ENCODE peak calls at places on chromosome 7, in ten cellular contexts. One of them, this sample, is unnamed.

GRCh38 chr7:146496657-146497056 is 380.1 kb downstream of the CNTNAP2 start:
- DNase-seq in dorsolateral prefrontal cortex: no peak
- DNase-seq in GM06990: no peak
- DNase-seq in heart left ventricle: no peak
- DNase-seq in HFF-Myc: no peak
- DNase-seq in pancreas: no peak
- DNase-seq in brain microvascular endothelial cell: no peak
- DNase-seq in hepatocyte: no peak
- DNase-seq in cardiac fibroblast: no peak
- DNase-seq in GM12865: no peak
- DNase-seq in this sample: no peak

GRCh38 chr7:14332155-14332554 is 342.7 kb upstream of the ETV1 start:
- DNase-seq in dorsolateral prefrontal cortex: no peak
- DNase-seq in GM06990: no peak
- DNase-seq in heart left ventricle: peak
- DNase-seq in HFF-Myc: no peak
- DNase-seq in pancreas: peak
- DNase-seq in brain microvascular endothelial cell: peak
- DNase-seq in hepatocyte: peak
- DNase-seq in cardiac fibroblast: peak
- DNase-seq in GM12865: no peak
- DNase-seq in this sample: no peak

GRCh38 chr7:116955801-116956514 is 2.7 kb downstream of the ST7 start:
- DNase-seq in dorsolateral prefrontal cortex: no peak
- DNase-seq in GM06990: peak
- DNase-seq in heart left ventricle: no peak
- DNase-seq in HFF-Myc: no peak
- DNase-seq in pancreas: peak
- DNase-seq in brain microvascular endothelial cell: no peak
- DNase-seq in hepatocyte: no peak
- DNase-seq in cardiac fibroblast: peak
- DNase-seq in GM12865: peak
- DNase-seq in this sample: no peak

GRCh38 chr7:78221961-78222751 is 423.6 kb downstream of the PHTF2 start:
- DNase-seq in dorsolateral prefrontal cortex: no peak
- DNase-seq in GM06990: no peak
- DNase-seq in heart left ventricle: no peak
- DNase-seq in HFF-Myc: no peak
- DNase-seq in pancreas: no peak
- DNase-seq in brain microvascular endothelial cell: no peak
- DNase-seq in hepatocyte: no peak
- DNase-seq in cardiac fibroblast: peak
- DNase-seq in GM12865: no peak
- DNase-seq in this sample: peak

GRCh38 chr7:31134246-31135188 is 82.4 kb downstream of the ADCYAP1R1 start:
- DNase-seq in dorsolateral prefrontal cortex: peak
- DNase-seq in GM06990: peak
- DNase-seq in heart left ventricle: peak
- DNase-seq in HFF-Myc: peak
- DNase-seq in pancreas: peak
- DNase-seq in brain microvascular endothelial cell: peak
- DNase-seq in hepatocyte: peak
- DNase-seq in cardiac fibroblast: peak
- DNase-seq in GM12865: peak
- DNase-seq in this sample: no peak

GRCh38 chr7:105613611-105614330 is 32.5 kb upstream of the EFCAB10 start:
- DNase-seq in dorsolateral prefrontal cortex: no peak
- DNase-seq in GM06990: no peak
- DNase-seq in heart left ventricle: no peak
- DNase-seq in HFF-Myc: no peak
- DNase-seq in pancreas: no peak
- DNase-seq in brain microvascular endothelial cell: no peak
- DNase-seq in hepatocyte: no peak
- DNase-seq in cardiac fibroblast: no peak
- DNase-seq in GM12865: no peak
- DNase-seq in this sample: no peak

GRCh38 chr7:117718116-117718515 is 155.1 kb downstream of the CTTNBP2 start:
- DNase-seq in dorsolateral prefrontal cortex: no peak
- DNase-seq in GM06990: no peak
- DNase-seq in heart left ventricle: no peak
- DNase-seq in HFF-Myc: no peak
- DNase-seq in pancreas: no peak
- DNase-seq in brain microvascular endothelial cell: no peak
- DNase-seq in hepatocyte: no peak
- DNase-seq in cardiac fibroblast: no peak
- DNase-seq in GM12865: no peak
- DNase-seq in this sample: no peak

GRCh38 chr7:155956977-155957376 is 144.7 kb upstream of the SHH start:
- DNase-seq in dorsolateral prefrontal cortex: no peak
- DNase-seq in GM06990: no peak
- DNase-seq in heart left ventricle: no peak
- DNase-seq in HFF-Myc: no peak
- DNase-seq in pancreas: no peak
- DNase-seq in brain microvascular endothelial cell: no peak
- DNase-seq in hepatocyte: no peak
- DNase-seq in cardiac fibroblast: no peak
- DNase-seq in GM12865: no peak
- DNase-seq in this sample: no peak

GRCh38 chr7:85773116-85773783 is 586.4 kb upstream of the SEMA3D start:
- DNase-seq in dorsolateral prefrontal cortex: no peak
- DNase-seq in GM06990: no peak
- DNase-seq in heart left ventricle: no peak
- DNase-seq in HFF-Myc: no peak
- DNase-seq in pancreas: no peak
- DNase-seq in brain microvascular endothelial cell: peak
- DNase-seq in hepatocyte: no peak
- DNase-seq in cardiac fibroblast: peak
- DNase-seq in GM12865: no peak
- DNase-seq in this sample: peak

GRCh38 chr7:121475806-121476205 is 79.7 kb upstream of the FAM3C start:
- DNase-seq in dorsolateral prefrontal cortex: no peak
- DNase-seq in GM06990: no peak
- DNase-seq in heart left ventricle: no peak
- DNase-seq in HFF-Myc: no peak
- DNase-seq in pancreas: peak
- DNase-seq in brain microvascular endothelial cell: no peak
- DNase-seq in hepatocyte: no peak
- DNase-seq in cardiac fibroblast: peak
- DNase-seq in GM12865: no peak
- DNase-seq in this sample: no peak

GRCh38 chr7:19491821-19492452 is 216.9 kb downstream of the POLR1F start:
- DNase-seq in dorsolateral prefrontal cortex: no peak
- DNase-seq in GM06990: no peak
- DNase-seq in heart left ventricle: no peak
- DNase-seq in HFF-Myc: peak
- DNase-seq in pancreas: no peak
- DNase-seq in brain microvascular endothelial cell: peak
- DNase-seq in hepatocyte: peak
- DNase-seq in cardiac fibroblast: peak
- DNase-seq in GM12865: peak
- DNase-seq in this sample: peak

GRCh38 chr7:44455155-44455554 is 35.3 kb downstream of the NUDCD3 start:
- DNase-seq in dorsolateral prefrontal cortex: no peak
- DNase-seq in GM06990: no peak
- DNase-seq in heart left ventricle: no peak
- DNase-seq in HFF-Myc: no peak
- DNase-seq in pancreas: no peak
- DNase-seq in brain microvascular endothelial cell: no peak
- DNase-seq in hepatocyte: no peak
- DNase-seq in cardiac fibroblast: no peak
- DNase-seq in GM12865: no peak
- DNase-seq in this sample: no peak

GRCh38 chr7:114405427-114405826 is 9.2 kb upstream of the FOXP2 start:
- DNase-seq in dorsolateral prefrontal cortex: no peak
- DNase-seq in GM06990: no peak
- DNase-seq in heart left ventricle: no peak
- DNase-seq in HFF-Myc: no peak
- DNase-seq in pancreas: no peak
- DNase-seq in brain microvascular endothelial cell: no peak
- DNase-seq in hepatocyte: peak
- DNase-seq in cardiac fibroblast: no peak
- DNase-seq in GM12865: peak
- DNase-seq in this sample: no peak

GRCh38 chr7:133052826-133053225 is 29.1 kb downstream of the CHCHD3 start:
- DNase-seq in dorsolateral prefrontal cortex: no peak
- DNase-seq in GM06990: no peak
- DNase-seq in heart left ventricle: no peak
- DNase-seq in HFF-Myc: no peak
- DNase-seq in pancreas: no peak
- DNase-seq in brain microvascular endothelial cell: no peak
- DNase-seq in hepatocyte: no peak
- DNase-seq in cardiac fibroblast: no peak
- DNase-seq in GM12865: no peak
- DNase-seq in this sample: no peak

GRCh38 chr7:129882531-129882930 is 70.2 kb downstream of the UBE2H start:
- DNase-seq in dorsolateral prefrontal cortex: no peak
- DNase-seq in GM06990: no peak
- DNase-seq in heart left ventricle: no peak
- DNase-seq in HFF-Myc: no peak
- DNase-seq in pancreas: no peak
- DNase-seq in brain microvascular endothelial cell: no peak
- DNase-seq in hepatocyte: no peak
- DNase-seq in cardiac fibroblast: peak
- DNase-seq in GM12865: no peak
- DNase-seq in this sample: no peak

GRCh38 chr7:123624527-123625183 is 23.0 kb downstream of the ASB15 start:
- DNase-seq in dorsolateral prefrontal cortex: peak
- DNase-seq in GM06990: peak
- DNase-seq in heart left ventricle: peak
- DNase-seq in HFF-Myc: no peak
- DNase-seq in pancreas: peak
- DNase-seq in brain microvascular endothelial cell: no peak
- DNase-seq in hepatocyte: peak
- DNase-seq in cardiac fibroblast: peak
- DNase-seq in GM12865: peak
- DNase-seq in this sample: no peak

GRCh38 chr7:147911224-147911623 is 679.3 kb upstream of the C7orf33 start:
- DNase-seq in dorsolateral prefrontal cortex: no peak
- DNase-seq in GM06990: no peak
- DNase-seq in heart left ventricle: no peak
- DNase-seq in HFF-Myc: no peak
- DNase-seq in pancreas: no peak
- DNase-seq in brain microvascular endothelial cell: no peak
- DNase-seq in hepatocyte: no peak
- DNase-seq in cardiac fibroblast: no peak
- DNase-seq in GM12865: no peak
- DNase-seq in this sample: no peak

GRCh38 chr7:87926581-87927461 is 7.2 kb upstream of the ADAM22 start:
- DNase-seq in dorsolateral prefrontal cortex: no peak
- DNase-seq in GM06990: peak
- DNase-seq in heart left ventricle: no peak
- DNase-seq in HFF-Myc: no peak
- DNase-seq in pancreas: no peak
- DNase-seq in brain microvascular endothelial cell: peak
- DNase-seq in hepatocyte: peak
- DNase-seq in cardiac fibroblast: peak
- DNase-seq in GM12865: peak
- DNase-seq in this sample: no peak
- H3K4me3 ChIP-seq in dorsolateral prefrontal cortex: no peak
- H3K4me3 ChIP-seq in GM06990: peak
- H3K4me3 ChIP-seq in heart left ventricle: no peak
- H3K4me3 ChIP-seq in HFF-Myc: no peak
- H3K4me3 ChIP-seq in pancreas: no peak
- H3K4me3 ChIP-seq in brain microvascular endothelial cell: no peak
- H3K4me3 ChIP-seq in hepatocyte: no peak
- H3K4me3 ChIP-seq in cardiac fibroblast: no peak
- H3K4me3 ChIP-seq in GM12865: peak
- H3K4me3 ChIP-seq in this sample: no peak

DNA sequence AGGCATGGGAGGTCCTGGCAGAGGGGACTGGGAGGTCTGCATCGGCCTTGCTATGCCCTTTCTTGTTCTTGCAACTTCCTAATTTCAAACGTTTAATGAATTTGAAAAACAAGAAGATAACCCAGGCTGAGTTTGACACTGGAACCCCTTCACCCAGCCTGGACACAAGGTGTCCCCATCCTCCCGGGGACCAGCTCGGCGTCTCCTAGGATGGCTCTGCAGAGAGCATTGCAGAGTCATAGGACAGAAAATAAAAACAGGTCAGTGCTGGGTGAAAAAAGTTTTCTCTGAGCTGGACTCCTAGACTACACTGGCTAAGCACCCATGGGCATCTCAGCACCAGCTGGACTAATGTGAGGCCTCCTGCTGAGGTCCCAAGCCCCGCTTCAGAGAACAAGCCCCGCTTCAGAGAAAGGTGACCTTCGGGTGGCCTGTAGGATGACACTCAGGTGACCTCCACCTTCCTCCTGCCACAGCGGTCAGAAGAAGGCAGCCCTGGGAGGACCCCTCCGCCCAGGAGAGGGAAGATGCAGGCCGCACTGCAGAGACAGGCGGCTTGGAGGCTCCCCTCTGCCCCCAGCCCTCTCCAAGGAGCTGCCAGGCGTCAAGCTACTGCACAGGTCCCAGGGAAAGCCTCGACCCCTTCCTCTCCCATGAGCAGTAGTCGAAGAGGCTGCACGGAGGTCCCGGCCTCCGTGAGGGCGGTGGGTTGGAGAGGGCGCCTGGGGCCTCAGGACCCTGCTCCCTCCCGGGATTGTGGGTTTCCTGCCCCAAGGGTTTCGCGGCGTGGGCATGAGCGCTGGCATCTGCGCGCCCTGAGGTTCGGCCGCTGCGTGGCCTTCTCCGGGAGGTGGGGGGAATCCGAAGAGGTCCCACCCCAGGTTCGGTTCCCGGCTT is 9.2 kb upstream of the UNCX start:
- DNase-seq in dorsolateral prefrontal cortex: no peak
- DNase-seq in GM06990: no peak
- DNase-seq in heart left ventricle: no peak
- DNase-seq in HFF-Myc: no peak
- DNase-seq in pancreas: no peak
- DNase-seq in brain microvascular endothelial cell: no peak
- DNase-seq in hepatocyte: no peak
- DNase-seq in cardiac fibroblast: no peak
- DNase-seq in GM12865: peak
- DNase-seq in this sample: no peak
- TF ChIP-seq CTCF in dorsolateral prefrontal cortex: no peak
- TF ChIP-seq CTCF in GM06990: peak
- TF ChIP-seq CTCF in heart left ventricle: no peak
- TF ChIP-seq CTCF in HFF-Myc: peak
- TF ChIP-seq CTCF in pancreas: no peak
- TF ChIP-seq CTCF in brain microvascular endothelial cell: no peak
- TF ChIP-seq CTCF in hepatocyte: peak
- TF ChIP-seq CTCF in cardiac fibroblast: no peak
- TF ChIP-seq CTCF in GM12865: no peak
- TF ChIP-seq CTCF in this sample: no peak

GRCh38 chr7:97015279-97015678 is 9.4 kb downstream of the DLX5 start:
- DNase-seq in dorsolateral prefrontal cortex: no peak
- DNase-seq in GM06990: no peak
- DNase-seq in heart left ventricle: no peak
- DNase-seq in HFF-Myc: no peak
- DNase-seq in pancreas: no peak
- DNase-seq in brain microvascular endothelial cell: no peak
- DNase-seq in hepatocyte: no peak
- DNase-seq in cardiac fibroblast: no peak
- DNase-seq in GM12865: no peak
- DNase-seq in this sample: no peak
- H3K4me3 ChIP-seq in dorsolateral prefrontal cortex: no peak
- H3K4me3 ChIP-seq in GM06990: no peak
- H3K4me3 ChIP-seq in heart left ventricle: no peak
- H3K4me3 ChIP-seq in HFF-Myc: no peak
- H3K4me3 ChIP-seq in pancreas: no peak
- H3K4me3 ChIP-seq in brain microvascular endothelial cell: no peak
- H3K4me3 ChIP-seq in hepatocyte: no peak
- H3K4me3 ChIP-seq in cardiac fibroblast: no peak
- H3K4me3 ChIP-seq in GM12865: no peak
- H3K4me3 ChIP-seq in this sample: no peak

GRCh38 chr7:76393116-76394031 is 16.1 kb downstream of the SSC4D start:
- DNase-seq in dorsolateral prefrontal cortex: peak
- DNase-seq in GM06990: peak
- DNase-seq in heart left ventricle: peak
- DNase-seq in HFF-Myc: peak
- DNase-seq in pancreas: peak
- DNase-seq in brain microvascular endothelial cell: peak
- DNase-seq in hepatocyte: peak
- DNase-seq in cardiac fibroblast: peak
- DNase-seq in GM12865: peak
- DNase-seq in this sample: no peak
- TF ChIP-seq CTCF in dorsolateral prefrontal cortex: no peak
- TF ChIP-seq CTCF in GM06990: no peak
- TF ChIP-seq CTCF in heart left ventricle: no peak
- TF ChIP-seq CTCF in HFF-Myc: no peak
- TF ChIP-seq CTCF in pancreas: no peak
- TF ChIP-seq CTCF in brain microvascular endothelial cell: peak
- TF ChIP-seq CTCF in hepatocyte: no peak
- TF ChIP-seq CTCF in cardiac fibroblast: no peak
- TF ChIP-seq CTCF in GM12865: no peak
- TF ChIP-seq CTCF in this sample: peak